ENCODE peak calls at places on chromosome 7, in five cellular contexts. One of them, this sample, is unnamed.
A peak's percentile ranks its signal among the peaks of the same experiment; 100 is the strongest.

GRCh38 chr7:47819054-47819920 is 129.0 kb downstream of the PKD1L1 start:
- DNase-seq in spleen: no peak
- DNase-seq in adrenal gland: peak; percentile 77
- DNase-seq in A549: peak; percentile 72
- DNase-seq in right lobe of liver: peak; percentile 65
- DNase-seq in this sample: peak; percentile 68

GRCh38 chr7:45696476-45696875 is 122.3 kb downstream of the ADCY1 start:
- DNase-seq in right lobe of liver: peak; percentile 42
- DNase-seq in A549: no peak
- DNase-seq in adrenal gland: no peak
- DNase-seq in spleen: peak; percentile 28
- DNase-seq in this sample: no peak

GRCh38 chr7:50207682-50208255 is 96.7 kb upstream of the IKZF1 start:
- DNase-seq in right lobe of liver: no peak
- DNase-seq in A549: no peak
- DNase-seq in adrenal gland: no peak
- DNase-seq in spleen: peak; percentile 85
- DNase-seq in this sample: no peak

GRCh38 chr7:179948-180694 is 12.2 kb upstream of the FAM20C start:
- DNase-seq in A549: no peak
- DNase-seq in spleen: no peak
- DNase-seq in right lobe of liver: no peak
- DNase-seq in adrenal gland: no peak
- DNase-seq in this sample: no peak

GRCh38 chr7:120060283-120060682 is 212.7 kb upstream of the KCND2 start:
- DNase-seq in A549: no peak
- DNase-seq in right lobe of liver: no peak
- DNase-seq in adrenal gland: no peak
- DNase-seq in spleen: no peak
- DNase-seq in this sample: no peak

GRCh38 chr7:47371733-47372368 is 210.1 kb downstream of the TNS3 start:
- DNase-seq in A549: peak; percentile 37
- DNase-seq in adrenal gland: peak; percentile 85
- DNase-seq in spleen: peak; percentile 67
- DNase-seq in right lobe of liver: peak; percentile 92
- DNase-seq in this sample: peak; percentile 85

GRCh38 chr7:23185980-23186379 is 4.1 kb downstream of the NUP42 start:
- DNase-seq in spleen: no peak
- DNase-seq in A549: no peak
- DNase-seq in adrenal gland: no peak
- DNase-seq in right lobe of liver: no peak
- DNase-seq in this sample: no peak

GRCh38 chr7:131642429-131642828 is 86.0 kb upstream of the PODXL start:
- DNase-seq in spleen: no peak
- DNase-seq in A549: no peak
- DNase-seq in right lobe of liver: no peak
- DNase-seq in adrenal gland: no peak
- DNase-seq in this sample: no peak

GRCh38 chr7:34837826-34838225 is 179.8 kb downstream of the NPSR1 start:
- DNase-seq in right lobe of liver: no peak
- DNase-seq in spleen: no peak
- DNase-seq in adrenal gland: no peak
- DNase-seq in A549: no peak
- DNase-seq in this sample: no peak

GRCh38 chr7:143257501-143257900 is 5.7 kb upstream of the GSTK1 start:
- DNase-seq in right lobe of liver: no peak
- DNase-seq in spleen: no peak
- DNase-seq in adrenal gland: no peak
- DNase-seq in A549: peak; percentile 25
- DNase-seq in this sample: no peak

GRCh38 chr7:16881809-16882208 is at the start of gene AGR3:
- DNase-seq in adrenal gland: no peak
- DNase-seq in A549: no peak
- DNase-seq in right lobe of liver: no peak
- DNase-seq in spleen: no peak
- DNase-seq in this sample: no peak
- TF ChIP-seq POLR2A in adrenal gland: no peak
- TF ChIP-seq POLR2A in A549: no peak
- TF ChIP-seq POLR2A in right lobe of liver: no peak
- TF ChIP-seq POLR2A in spleen: no peak
- TF ChIP-seq POLR2A in this sample: no peak

GRCh38 chr7:1567082-1567771 is 2.6 kb downstream of the PSMG3 start:
- DNase-seq in spleen: no peak
- DNase-seq in right lobe of liver: no peak
- DNase-seq in adrenal gland: no peak
- DNase-seq in A549: no peak
- DNase-seq in this sample: no peak
- TF ChIP-seq POLR2A in spleen: no peak
- TF ChIP-seq POLR2A in right lobe of liver: no peak
- TF ChIP-seq POLR2A in adrenal gland: no peak
- TF ChIP-seq POLR2A in A549: no peak
- TF ChIP-seq POLR2A in this sample: no peak

GRCh38 chr7:106424476-106425016 is 139.8 kb upstream of the NAMPT start:
- DNase-seq in adrenal gland: no peak
- DNase-seq in A549: no peak
- DNase-seq in right lobe of liver: no peak
- DNase-seq in spleen: no peak
- DNase-seq in this sample: no peak

GRCh38 chr7:106423836-106424475 is 139.2 kb upstream of the NAMPT start:
- DNase-seq in right lobe of liver: no peak
- DNase-seq in A549: no peak
- DNase-seq in adrenal gland: no peak
- DNase-seq in spleen: no peak
- DNase-seq in this sample: no peak

GRCh38 chr7:106426803-106427202 is 142.0 kb upstream of the NAMPT start:
- DNase-seq in spleen: no peak
- DNase-seq in A549: no peak
- DNase-seq in adrenal gland: no peak
- DNase-seq in right lobe of liver: no peak
- DNase-seq in this sample: no peak

GRCh38 chr7:106423111-106423510 is 138.3 kb upstream of the NAMPT start:
- DNase-seq in right lobe of liver: no peak
- DNase-seq in A549: no peak
- DNase-seq in adrenal gland: no peak
- DNase-seq in spleen: no peak
- DNase-seq in this sample: no peak

GRCh38 chr7:106425017-106425719 is 140.4 kb upstream of the NAMPT start:
- DNase-seq in adrenal gland: peak; percentile 88
- DNase-seq in spleen: no peak
- DNase-seq in A549: peak; percentile 57
- DNase-seq in right lobe of liver: peak; percentile 85
- DNase-seq in this sample: peak; percentile 60
- TF ChIP-seq POLR2A in adrenal gland: peak; percentile 29
- TF ChIP-seq POLR2A in spleen: no peak
- TF ChIP-seq POLR2A in A549: no peak
- TF ChIP-seq POLR2A in right lobe of liver: peak; percentile 84
- TF ChIP-seq POLR2A in this sample: no peak

GRCh38 chr7:98997836-98998235 is 119.5 kb downstream of the TRRAP start:
- DNase-seq in A549: no peak
- DNase-seq in right lobe of liver: no peak
- DNase-seq in adrenal gland: no peak
- DNase-seq in spleen: no peak
- DNase-seq in this sample: no peak

GRCh38 chr7:99001482-99002145 is 123.3 kb downstream of the TRRAP start:
- DNase-seq in right lobe of liver: no peak
- DNase-seq in A549: no peak
- DNase-seq in spleen: no peak
- DNase-seq in adrenal gland: no peak
- DNase-seq in this sample: no peak

GRCh38 chr7:99000904-99001442 is 122.6 kb downstream of the TRRAP start:
- DNase-seq in right lobe of liver: no peak
- DNase-seq in adrenal gland: no peak
- DNase-seq in A549: no peak
- DNase-seq in spleen: no peak
- DNase-seq in this sample: no peak

GRCh38 chr7:99000196-99000903 is 122.0 kb downstream of the TRRAP start:
- DNase-seq in right lobe of liver: no peak
- DNase-seq in adrenal gland: no peak
- DNase-seq in A549: no peak
- DNase-seq in spleen: no peak
- DNase-seq in this sample: no peak

GRCh38 chr7:98998821-98999725 is 120.7 kb downstream of the TRRAP start:
- DNase-seq in right lobe of liver: no peak
- DNase-seq in spleen: no peak
- DNase-seq in adrenal gland: no peak
- DNase-seq in A549: no peak
- DNase-seq in this sample: no peak
- TF ChIP-seq POLR2A in right lobe of liver: no peak
- TF ChIP-seq POLR2A in spleen: no peak
- TF ChIP-seq POLR2A in adrenal gland: no peak
- TF ChIP-seq POLR2A in A549: no peak
- TF ChIP-seq POLR2A in this sample: no peak